ENCODE peak calls at places on chromosomes 4 and X, in six cellular contexts. O is KG1; S is T-cell; Y is activated CD8-positive, alpha-beta memory T cell treated with anti-CD3 and anti-CD28 coated beads, Interleukin-2, amount 50 U/mL, for 4 hours; L is A172; G is kidney glomerular epithelial cell. V is an unnamed sample.

GRCh38 chr4:70868778-70869177 is 29.1 kb upstream of the GRSF1 start:
- DNase-seq in O (no peak), S (no peak), Y (no peak), L (no peak), G (no peak), V (no peak)

GRCh38 chr4:108821056-108821925 is 58.4 kb upstream of the ETNPPL start:
- DNase-seq in O (no peak), S (no peak), Y (no peak), L (no peak), G (no peak), V (no peak)

GRCh38 chrX:10769696-10770619 is 149.6 kb upstream of the MID1 start:
- DNase-seq in O (no peak), S (no peak), Y (no peak), L (no peak), G (peak), V (no peak)

GRCh38 chrX:47226071-47226470 is 6.7 kb upstream of the USP11 start:
- DNase-seq in O (no peak), S (no peak), Y (no peak), L (no peak), G (no peak), V (no peak)

GRCh38 chr4:15333692-15334633 is 93.9 kb upstream of the C1QTNF7 start:
- DNase-seq in O (no peak), S (no peak), Y (no peak), L (no peak), G (peak), V (no peak)

GRCh38 chr4:76194325-76194724 is 19.3 kb downstream of the SCARB2 start:
- DNase-seq in O (no peak), S (no peak), Y (no peak), L (peak), G (peak), V (no peak)

GRCh38 chr4:165982934-165983333 is 109.9 kb downstream of the TLL1 start:
- DNase-seq in O (no peak), S (no peak), Y (no peak), L (no peak), G (no peak), V (no peak)

GRCh38 chrX:129161108-129161507 is 362.2 kb downstream of the SMARCA1 start:
- DNase-seq in O (no peak), S (no peak), Y (no peak), L (no peak), G (no peak), V (no peak)

GRCh38 chrX:4397471-4397870 is 684.0 kb upstream of the PRKX start:
- DNase-seq in O (no peak), S (no peak), Y (no peak), L (no peak), G (no peak), V (no peak)

GRCh38 chrX:1062351-1062750 is 150.1 kb downstream of the CRLF2 start:
- DNase-seq in O (no peak), S (no peak), Y (no peak), L (no peak), G (no peak), V (no peak)

GRCh38 chr4:142549248-142549647 is 296.9 kb downstream of the INPP4B start:
- DNase-seq in O (no peak), S (no peak), Y (no peak), L (no peak), G (peak), V (no peak)

GRCh38 chr4:149595500-149595899 is 220.1 kb downstream of the IQCM start:
- DNase-seq in O (no peak), S (no peak), Y (no peak), L (no peak), G (no peak), V (no peak)

GRCh38 chr4:175953960-175954521 is 111.6 kb upstream of the WDR17 start:
- DNase-seq in O (no peak), S (no peak), Y (no peak), L (no peak), G (no peak), V (no peak)

GRCh38 chr4:152992027-152992426 is 55.9 kb downstream of the FHDC1 start:
- DNase-seq in O (no peak), S (no peak), Y (no peak), L (no peak), G (no peak), V (no peak)

GRCh38 chrX:7987160-7987992 is 60.2 kb upstream of the PNPLA4 start:
- DNase-seq in O (no peak), S (no peak), Y (no peak), L (peak), G (no peak), V (no peak)

GRCh38 chr4:22686156-22686555 is 6.6 kb upstream of the GBA3 start:
- DNase-seq in O (no peak), S (no peak), Y (no peak), L (no peak), G (no peak), V (no peak)

GRCh38 chr4:98345838-98346237 is 84.7 kb downstream of the RAP1GDS1 start:
- DNase-seq in O (no peak), S (no peak), Y (no peak), L (no peak), G (no peak), V (no peak)

GRCh38 chrX:7925867-7926472 is 1.2 kb downstream of the PNPLA4 start:
- DNase-seq in O (peak), S (peak), Y (peak), L (peak), G (peak), V (no peak)

GRCh38 chr4:165662341-165662740 is 210.7 kb upstream of the TLL1 start:
- DNase-seq in O (no peak), S (no peak), Y (no peak), L (no peak), G (no peak), V (no peak)

GRCh38 chr4:148061139-148061476 is 329.2 kb downstream of the ARHGAP10 start:
- DNase-seq in O (no peak), S (no peak), Y (no peak), L (no peak), G (no peak), V (no peak)

GRCh38 chrX:55451125-55451524 is 802 bp upstream of the MAGEH1 start:
- DNase-seq in O (no peak), S (no peak), Y (no peak), L (no peak), G (no peak), V (no peak)

GRCh38 chrX:95629737-95630136 is 1054.9 kb upstream of the DIAPH2 start:
- DNase-seq in O (no peak), S (no peak), Y (no peak), L (no peak), G (no peak), V (no peak)

GRCh38 chr4:146333187-146333894 is 119.0 kb downstream of the REELD1 start:
- DNase-seq in O (no peak), S (no peak), Y (no peak), L (peak), G (no peak), V (no peak)